ENCODE peak calls at places on chromosomes 2 and 18, in eight cellular contexts. P is gastrocnemius medialis, A is adrenal gland, I is psoas muscle, T is cardiac muscle cell, O is K562, V is suprapubic skin, X is fibroblast of lung. M is an unnamed sample.

GRCh38 chr2:67825476-67825875 is 237.3 kb downstream of the C1D start:
- DNase-seq in O (no peak), X (peak), A (no peak), P (no peak), V (no peak), I (no peak), T (peak), M (no peak)

GRCh38 chr18:48153641-48154481 is 223.4 kb upstream of the SMAD2 start:
- DNase-seq in O (no peak), V (no peak), A (no peak), I (no peak), X (peak), T (peak), P (no peak), M (no peak)

GRCh38 chr18:58176915-58177717 is 133.1 kb downstream of the NEDD4L start:
- DNase-seq in V (no peak), O (no peak), X (peak), P (no peak), T (peak), I (no peak), A (peak), M (no peak)

GRCh38 chr2:63692002-63692606 is 103.3 kb downstream of the MDH1 start:
- DNase-seq in T (peak), O (peak), I (no peak), A (no peak), P (no peak), X (peak), V (no peak), M (no peak)

GRCh38 chr2:231227309-231228162 is 29.1 kb downstream of the ARMC9 start:
- DNase-seq in T (peak), P (peak), V (no peak), X (peak), I (no peak), O (peak), A (peak), M (peak)

GRCh38 chr18:75350440-75350839 is 77.1 kb downstream of the SMIM21 start:
- DNase-seq in X (peak), V (no peak), T (no peak), O (no peak), A (no peak), P (no peak), I (no peak), M (no peak)

GRCh38 chr2:63628543-63628942 is 39.8 kb downstream of the MDH1 start:
- DNase-seq in T (no peak), O (no peak), V (no peak), P (no peak), I (no peak), A (no peak), X (no peak), M (no peak)

GRCh38 chr2:241131531-241131930 is 17.7 kb downstream of the PASK start:
- DNase-seq in P (no peak), O (no peak), A (no peak), I (peak), V (no peak), X (no peak), T (no peak), M (no peak)

GRCh38 chr2:47520302-47520630 is 117.3 kb downstream of the MSH2 start:
- DNase-seq in V (no peak), T (no peak), I (no peak), X (no peak), P (no peak), O (no peak), A (no peak), M (peak)
- H3K4me3 ChIP-seq in V (peak), T (no peak), I (peak), X (peak), P (no peak), O (no peak), A (no peak), M (peak)

DNA sequence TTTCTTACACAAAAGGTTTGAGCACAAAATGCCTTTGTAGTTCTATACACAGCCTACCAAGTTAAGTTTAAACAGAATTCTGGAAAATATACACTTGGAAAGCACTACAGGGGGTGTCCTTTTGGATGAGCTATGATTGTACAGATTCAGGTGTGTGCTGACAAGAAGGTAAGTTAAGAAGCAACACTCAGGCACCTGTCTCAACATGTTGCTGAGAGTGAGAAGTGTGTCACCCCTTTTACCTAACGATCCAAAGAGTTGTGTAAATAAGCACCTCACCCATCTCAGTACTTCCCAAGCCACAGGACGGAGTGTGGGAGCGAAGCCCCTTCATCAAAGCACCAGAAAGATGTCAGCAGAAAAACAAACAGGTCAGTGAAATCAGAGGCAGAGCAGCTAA is 109.5 kb upstream of the DAPL1 start:
- DNase-seq in P (no peak), X (no peak), O (no peak), A (no peak), V (no peak), T (no peak), I (no peak), M (no peak)
- H3K27ac ChIP-seq in P (no peak), X (no peak), O (no peak), A (no peak), V (no peak), T (no peak), I (no peak), M (no peak)

DNA sequence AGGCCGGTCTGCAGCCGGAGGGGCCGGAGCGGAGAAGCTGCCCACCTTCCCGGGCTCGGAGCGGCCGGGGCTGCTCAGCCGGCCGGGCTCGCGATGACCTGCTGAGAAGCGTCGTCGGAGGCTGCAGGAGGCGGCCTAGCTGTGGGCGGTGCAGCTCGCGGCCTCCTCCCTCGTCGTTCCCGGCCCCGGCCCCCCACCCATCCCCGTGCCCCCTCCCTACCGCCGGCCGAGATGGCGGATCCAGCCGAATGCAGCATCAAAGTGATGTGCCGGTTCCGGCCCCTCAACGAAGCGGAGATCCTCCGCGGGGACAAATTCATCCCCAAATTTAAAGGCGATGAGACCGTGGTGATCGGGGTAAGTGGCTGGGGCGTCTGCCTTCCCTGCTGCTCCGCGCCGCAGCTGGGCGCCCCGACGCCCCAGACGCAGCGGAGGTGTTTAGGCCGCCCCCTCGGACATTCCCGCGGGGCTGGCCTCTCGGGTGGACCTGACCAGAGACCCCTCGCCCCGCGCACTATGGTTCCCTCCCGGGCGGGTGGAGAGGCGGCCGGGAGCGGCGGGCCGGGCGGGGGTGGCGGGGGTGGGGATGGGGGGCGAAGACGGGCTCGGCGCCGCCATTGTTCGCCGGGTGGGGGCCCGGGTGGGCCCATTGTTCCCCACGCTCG is 492 bp downstream of the KIF5C start:
- DNase-seq in X (no peak), T (no peak), V (no peak), P (no peak), A (peak), I (no peak), O (no peak), M (no peak)
- H3K4me3 ChIP-seq in X (peak), T (peak), V (peak), P (peak), A (no peak), I (peak), O (no peak), M (peak)

DNA sequence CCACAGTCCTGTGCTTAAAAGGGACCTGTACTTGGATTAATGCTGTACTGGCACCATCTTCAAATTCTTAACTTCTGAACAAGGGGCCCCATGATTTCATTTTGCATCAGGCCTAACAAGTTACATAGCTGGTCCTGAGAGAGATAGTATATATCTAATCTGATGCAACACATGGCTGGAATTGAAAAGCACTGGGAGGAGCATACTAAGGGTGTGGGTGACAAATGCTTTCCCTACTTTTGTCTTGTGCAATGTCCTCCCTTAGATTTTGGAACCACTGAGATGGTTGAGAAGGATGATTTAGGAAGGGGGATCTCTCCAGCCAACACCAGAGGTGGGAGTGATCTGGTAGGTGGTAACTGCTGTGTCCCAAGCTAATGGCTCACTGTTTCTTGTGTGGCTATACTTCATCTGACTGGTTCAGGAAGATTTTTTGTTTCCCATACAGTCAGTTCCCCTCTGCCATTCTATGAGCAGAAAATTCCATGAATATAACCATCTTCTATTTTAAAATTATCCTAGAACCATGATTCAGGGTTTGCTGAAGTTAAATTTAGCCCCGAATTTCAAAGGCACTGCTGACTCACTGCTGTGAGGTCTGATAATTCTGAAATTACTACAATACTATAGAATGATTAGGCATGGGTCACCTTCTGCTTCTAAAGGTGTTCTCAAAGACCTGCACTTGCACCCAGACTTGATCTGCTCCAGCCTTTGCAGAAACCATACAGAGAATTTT is 108.3 kb upstream of the NCKAP5 start:
- DNase-seq in P (no peak), O (no peak), X (peak), V (no peak), I (no peak), A (no peak), T (peak), M (no peak)
- H3K27ac ChIP-seq in P (no peak), O (no peak), X (peak), V (no peak), I (no peak), A (no peak), T (peak), M (no peak)

GRCh38 chr2:233081232-233081730 is 21.1 kb downstream of the INPP5D start:
- DNase-seq in V (peak), T (no peak), I (no peak), X (no peak), O (no peak), P (no peak), A (no peak), M (no peak)
- H3K4me3 ChIP-seq in V (no peak), T (no peak), I (no peak), X (no peak), O (no peak), P (no peak), A (no peak), M (no peak)

GRCh38 chr18:7750095-7750663 is 183.1 kb downstream of the PTPRM start:
- DNase-seq in A (no peak), V (no peak), I (no peak), T (no peak), P (no peak), O (no peak), X (peak), M (no peak)
- H3K27ac ChIP-seq in A (no peak), V (no peak), I (peak), T (peak), P (no peak), O (no peak), X (no peak), M (no peak)

GRCh38 chr2:237602409-237602808 is 11.9 kb upstream of the RAB17 start:
- DNase-seq in A (no peak), I (no peak), P (no peak), V (no peak), O (no peak), T (no peak), X (no peak), M (no peak)

GRCh38 chr2:237604391-237604790 is 13.9 kb upstream of the RAB17 start:
- DNase-seq in A (no peak), I (no peak), O (no peak), T (no peak), V (no peak), P (no peak), X (no peak), M (no peak)

GRCh38 chr2:237603049-237603717 is 12.6 kb upstream of the RAB17 start:
- DNase-seq in T (no peak), X (no peak), A (no peak), P (no peak), O (no peak), V (no peak), I (no peak), M (no peak)

GRCh38 chr2:237604960-237605359 is 14.4 kb upstream of the RAB17 start:
- DNase-seq in O (no peak), X (peak), A (no peak), P (no peak), I (no peak), T (peak), V (no peak), M (peak)

GRCh38 chr2:237603718-237604362 is 13.3 kb upstream of the RAB17 start:
- DNase-seq in P (no peak), X (peak), A (peak), I (no peak), V (no peak), O (no peak), T (peak), M (no peak)
- H3K4me3 ChIP-seq in P (no peak), X (no peak), A (no peak), I (no peak), V (no peak), O (no peak), T (no peak), M (no peak)

DNA sequence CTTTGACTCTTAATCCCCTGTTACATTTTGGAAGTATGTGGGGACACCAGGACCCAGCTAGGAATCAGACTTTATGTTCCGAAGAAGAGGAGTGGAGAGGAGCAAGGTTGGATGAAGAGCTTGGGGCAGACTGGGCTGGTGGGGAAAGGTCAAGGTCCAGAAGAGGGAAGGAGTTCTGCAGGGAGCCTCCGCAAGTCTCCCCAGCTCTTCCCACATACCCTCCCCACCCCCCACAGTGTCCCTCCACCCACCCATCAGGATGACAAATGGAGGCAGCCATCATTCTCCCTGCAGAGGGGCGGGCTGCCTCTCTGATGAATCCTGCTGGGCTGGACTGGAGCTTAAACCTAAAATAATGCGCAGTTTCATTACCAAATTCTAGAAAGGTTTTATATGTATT is 77.2 kb downstream of the ACKR3 start:
- DNase-seq in I (no peak), V (peak), P (no peak), A (no peak), O (no peak), X (no peak), T (no peak), M (no peak)
- H3K27ac ChIP-seq in I (no peak), V (no peak), P (no peak), A (no peak), O (no peak), X (no peak), T (no peak), M (no peak)

GRCh38 chr2:232545511-232546375 is 4.6 kb downstream of the TIGD1 start:
- DNase-seq in O (no peak), X (no peak), V (no peak), T (no peak), I (no peak), A (no peak), P (no peak), M (no peak)

GRCh38 chr2:232543928-232544631 is 4.6 kb downstream of the CHRNG start:
- DNase-seq in A (no peak), I (no peak), O (no peak), P (no peak), X (no peak), V (no peak), T (no peak), M (no peak)

GRCh38 chr2:232542715-232543467 is 3.4 kb downstream of the CHRNG start:
- DNase-seq in O (no peak), V (no peak), X (no peak), A (no peak), P (no peak), T (no peak), I (peak), M (no peak)

GRCh38 chr2:232543491-232543890 is 4.0 kb downstream of the CHRNG start:
- DNase-seq in T (no peak), V (no peak), A (no peak), I (peak), P (no peak), O (no peak), X (no peak), M (no peak)

GRCh38 chr2:232544674-232545073 is 5.2 kb downstream of the CHRNG start:
- DNase-seq in T (no peak), A (no peak), P (no peak), V (no peak), O (no peak), I (no peak), X (no peak), M (no peak)
- H3K4me3 ChIP-seq in T (no peak), A (no peak), P (no peak), V (no peak), O (no peak), I (no peak), X (no peak), M (no peak)